ENCODE peak calls at places on chromosomes 11 and 22, in seven cellular contexts. M, N, Y, H, S, U and E are unnamed samples.

GRCh38 chr22:48315415-48316244 is 1512.0 kb downstream of the BRD1 start:
- DNase-seq in M (no peak), N (peak), Y (no peak), H (no peak), S (no peak), U (no peak), E (no peak)

GRCh38 chr11:2803186-2804057 is 82.2 kb downstream of the CDKN1C start:
- DNase-seq in M (no peak), N (peak), Y (no peak), H (peak), S (no peak), U (no peak), E (no peak)

GRCh38 chr11:40393511-40393910 is 1065.9 kb downstream of the LRRC4C start:
- DNase-seq in M (no peak), N (no peak), Y (peak), H (no peak), S (no peak), U (no peak), E (no peak)

GRCh38 chr11:67300756-67301312 is 2.5 kb upstream of the SSH3 start:
- DNase-seq in M (no peak), N (no peak), Y (no peak), H (no peak), S (no peak), U (no peak), E (no peak)

GRCh38 chr11:28793282-28793738 is 685.1 kb downstream of the METTL15 start:
- DNase-seq in M (no peak), N (no peak), Y (no peak), H (no peak), S (no peak), U (no peak), E (no peak)

GRCh38 chr11:66882540-66882939 is 25.7 kb downstream of the LRFN4 start:
- DNase-seq in M (no peak), N (no peak), Y (peak), H (no peak), S (peak), U (no peak), E (no peak)

GRCh38 chr22:38228873-38229740 is 27.3 kb downstream of the MAFF start:
- DNase-seq in M (no peak), N (no peak), Y (no peak), H (no peak), S (no peak), U (no peak), E (no peak)

GRCh38 chr11:65915821-65916251 is 3.0 kb downstream of the C11orf68 start:
- DNase-seq in M (peak), N (no peak), Y (peak), H (no peak), S (no peak), U (no peak), E (peak)

GRCh38 chr11:64790205-64791095 is 12.1 kb upstream of the SF1 start:
- DNase-seq in M (no peak), N (no peak), Y (no peak), H (no peak), S (no peak), U (no peak), E (no peak)

GRCh38 chr11:119373917-119374631 is 7.4 kb downstream of the USP2 start:
- DNase-seq in M (peak), N (no peak), Y (peak), H (peak), S (peak), U (peak), E (no peak)

GRCh38 chr11:1352696-1353382 is 36.9 kb upstream of the BRSK2 start:
- DNase-seq in M (no peak), N (no peak), Y (no peak), H (no peak), S (no peak), U (no peak), E (no peak)

GRCh38 chr22:36921309-36922096 is 8.1 kb downstream of the CSF2RB start:
- DNase-seq in M (no peak), N (no peak), Y (peak), H (no peak), S (no peak), U (no peak), E (no peak)

GRCh38 chr22:41596776-41597634 is 7.4 kb upstream of the PMM1 start:
- DNase-seq in M (peak), N (no peak), Y (peak), H (peak), S (no peak), U (peak), E (no peak)

GRCh38 chr11:59180168-59180567 is 8.2 kb downstream of the DTX4 start:
- DNase-seq in M (no peak), N (no peak), Y (peak), H (no peak), S (no peak), U (no peak), E (no peak)

GRCh38 chr11:78256962-78257361 is 68.2 kb downstream of the USP35 start:
- DNase-seq in M (no peak), N (no peak), Y (peak), H (no peak), S (no peak), U (no peak), E (no peak)